ENCODE peak calls at places on chromosomes 13 and 19, in eight cellular contexts. D is A549, T is HCT116, B is K562, X is SK-N-SH, E is Panc1, Y is GM12878, W is HepG2. S is an unnamed sample.
A peak's percentile ranks its signal among the peaks of the same experiment; 100 is the strongest.

GRCh38 chr19:41192574-41193419 is at the start of gene CYP2S1:
- DNase-seq in D (peak; percentile 93), T (peak; percentile 15), B (peak; percentile 82), X (no peak), E (no peak), Y (no peak), W (no peak), S (peak; percentile 85)

GRCh38 chr13:57665471-57665870 is 33.9 kb downstream of the PCDH17 start:
- DNase-seq in D (no peak), T (no peak), B (no peak), X (no peak), E (no peak), Y (no peak), W (no peak), S (no peak)

GRCh38 chr13:23707674-23708073 is 137.5 kb downstream of the TNFRSF19 start:
- DNase-seq in D (no peak), T (peak; percentile 24), B (peak; percentile 10), X (no peak), E (no peak), Y (no peak), W (no peak), S (no peak)

GRCh38 chr13:64154514-64154913 is 2738.9 kb upstream of the PCDH20 start:
- DNase-seq in D (no peak), T (peak; percentile 4), B (no peak), X (peak; percentile 4), E (no peak), Y (no peak), W (no peak), S (peak; percentile 16)

GRCh38 chr13:73618275-73618865 is 515.8 kb downstream of the KLF12 start:
- DNase-seq in D (peak; percentile 18), T (no peak), B (no peak), X (no peak), E (no peak), Y (no peak), W (peak; percentile 8), S (peak; percentile 13)

GRCh38 chr13:101398920-101399319 is 17.4 kb downstream of the NALCN start:
- DNase-seq in D (no peak), T (no peak), B (no peak), X (no peak), E (no peak), Y (no peak), W (no peak), S (no peak)

GRCh38 chr19:52070496-52070895 is 21.9 kb upstream of the ZNF432 start:
- DNase-seq in D (no peak), T (no peak), B (no peak), X (no peak), E (no peak), Y (no peak), W (no peak), S (no peak)

GRCh38 chr19:1538978-1539377 is 15.1 kb downstream of the PLK5 start:
- DNase-seq in D (no peak), T (no peak), B (no peak), X (no peak), E (no peak), Y (no peak), W (no peak), S (no peak)

GRCh38 chr19:1839658-1840540 is 8.4 kb downstream of the REXO1 start:
- DNase-seq in D (no peak), T (no peak), B (peak; percentile 67), X (no peak), E (no peak), Y (no peak), W (peak; percentile 72), S (no peak)

GRCh38 chr19:15702590-15702930 is 25.3 kb upstream of the OR10H2 start:
- DNase-seq in D (no peak), T (peak; percentile 16), B (peak; percentile 63), X (peak; percentile 31), E (no peak), Y (no peak), W (peak; percentile 83), S (peak; percentile 26)

GRCh38 chr19:313988-314815 is 23.0 kb upstream of the PLPP2 start:
- DNase-seq in D (no peak), T (no peak), B (no peak), X (no peak), E (no peak), Y (no peak), W (no peak), S (no peak)

GRCh38 chr19:40443930-40444180 is 280 bp downstream of the SERTAD3 start:
- DNase-seq in D (peak; percentile 73), T (no peak), B (no peak), X (no peak), E (no peak), Y (no peak), W (no peak), S (peak; percentile 73)

GRCh38 chr19:36638862-36639510 is 27.7 kb downstream of the ZNF461 start:
- DNase-seq in D (no peak), T (no peak), B (no peak), X (no peak), E (no peak), Y (no peak), W (no peak), S (peak; percentile 2)

GRCh38 chr13:60318186-60318585 is 78.8 kb upstream of the TDRD3 start:
- DNase-seq in D (no peak), T (no peak), B (no peak), X (no peak), E (no peak), Y (no peak), W (no peak), S (no peak)

GRCh38 chr13:42215578-42216421 is 56.2 kb upstream of the AKAP11 start:
- DNase-seq in D (no peak), T (peak; percentile 29), B (peak; percentile 45), X (peak; percentile 9), E (no peak), Y (peak; percentile 4), W (peak; percentile 10), S (peak; percentile 77)

GRCh38 chr19:10602330-10603083 is 15.4 kb upstream of the AP1M2 start:
- DNase-seq in D (peak; percentile 83), T (peak; percentile 26), B (peak; percentile 86), X (peak; percentile 100), E (no peak), Y (no peak), W (peak; percentile 31), S (peak; percentile 91)

GRCh38 chr13:56424246-56424645 is 716.5 kb upstream of the PRR20A start:
- DNase-seq in D (no peak), T (no peak), B (no peak), X (no peak), E (no peak), Y (no peak), W (no peak), S (no peak)

GRCh38 chr19:55116232-55117062 is 990 bp downstream of the PPP1R12C start:
- DNase-seq in D (peak; percentile 91), T (no peak), B (peak; percentile 69), X (peak; percentile 86), E (no peak), Y (no peak), W (peak; percentile 9), S (peak; percentile 63)

GRCh38 chr13:21176982-21177284 is 475 bp downstream of the MRPL57 start:
- DNase-seq in D (no peak), T (no peak), B (no peak), X (no peak), E (no peak), Y (no peak), W (no peak), S (no peak)

GRCh38 chr19:13008926-13009787 is 13.9 kb downstream of the NFIX start:
- DNase-seq in D (no peak), T (no peak), B (no peak), X (peak; percentile 17), E (no peak), Y (no peak), W (no peak), S (peak; percentile 68)
- H3K4me1 ChIP-seq in D (no peaks in the 10 kb centered on the region), T (peaks cover 23% of the 10 kb centered on the region), B (peaks cover 67% of the 10 kb centered on the region), X (no peaks in the 10 kb centered on the region), E (peaks cover 83% of the 10 kb centered on the region), Y (peaks cover 6% of the 10 kb centered on the region), W (peaks cover 31% of the 10 kb centered on the region), S (peaks cover 39% of the 10 kb centered on the region)

GRCh38 chr13:40508112-40508511 is 158.3 kb downstream of the FOXO1 start:
- DNase-seq in D (no peak), T (no peak), B (no peak), X (no peak), E (no peak), Y (no peak), W (no peak), S (no peak)
- TF ChIP-seq REST in D (no peak), T (no peak), B (no peak), X (no peak), E (no peak), Y (no peak), W (no peak), S (no peak)

GRCh38 chr13:67228031-67228430 is 2.1 kb downstream of the PCDH9 start:
- DNase-seq in D (no peak), T (no peak), B (no peak), X (no peak), E (no peak), Y (no peak), W (no peak), S (no peak)
- H3K4me3 ChIP-seq in D (peak overlapping the region; percentile 79), T (no peak overlapping the region), B (no peak overlapping the region), X (no peak overlapping the region), E (no peak overlapping the region), Y (no peak overlapping the region), W (no peak overlapping the region), S (no peak overlapping the region)

GRCh38 chr19:5950744-5951143 is 27.2 kb downstream of the RANBP3 start:
- DNase-seq in D (no peak), T (no peak), B (no peak), X (no peak), E (no peak), Y (no peak), W (no peak), S (no peak)

GRCh38 chr19:5953034-5953589 is 24.8 kb downstream of the RANBP3 start:
- DNase-seq in D (no peak), T (no peak), B (no peak), X (no peak), E (no peak), Y (no peak), W (no peak), S (no peak)

GRCh38 chr19:5953680-5954213 is 24.2 kb downstream of the RANBP3 start:
- DNase-seq in D (no peak), T (no peak), B (peak; percentile 49), X (no peak), E (no peak), Y (no peak), W (no peak), S (no peak)

GRCh38 chr19:5951338-5951861 is 26.5 kb downstream of the RANBP3 start:
- DNase-seq in D (no peak), T (no peak), B (no peak), X (no peak), E (no peak), Y (no peak), W (no peak), S (peak; percentile 63)

DNA sequence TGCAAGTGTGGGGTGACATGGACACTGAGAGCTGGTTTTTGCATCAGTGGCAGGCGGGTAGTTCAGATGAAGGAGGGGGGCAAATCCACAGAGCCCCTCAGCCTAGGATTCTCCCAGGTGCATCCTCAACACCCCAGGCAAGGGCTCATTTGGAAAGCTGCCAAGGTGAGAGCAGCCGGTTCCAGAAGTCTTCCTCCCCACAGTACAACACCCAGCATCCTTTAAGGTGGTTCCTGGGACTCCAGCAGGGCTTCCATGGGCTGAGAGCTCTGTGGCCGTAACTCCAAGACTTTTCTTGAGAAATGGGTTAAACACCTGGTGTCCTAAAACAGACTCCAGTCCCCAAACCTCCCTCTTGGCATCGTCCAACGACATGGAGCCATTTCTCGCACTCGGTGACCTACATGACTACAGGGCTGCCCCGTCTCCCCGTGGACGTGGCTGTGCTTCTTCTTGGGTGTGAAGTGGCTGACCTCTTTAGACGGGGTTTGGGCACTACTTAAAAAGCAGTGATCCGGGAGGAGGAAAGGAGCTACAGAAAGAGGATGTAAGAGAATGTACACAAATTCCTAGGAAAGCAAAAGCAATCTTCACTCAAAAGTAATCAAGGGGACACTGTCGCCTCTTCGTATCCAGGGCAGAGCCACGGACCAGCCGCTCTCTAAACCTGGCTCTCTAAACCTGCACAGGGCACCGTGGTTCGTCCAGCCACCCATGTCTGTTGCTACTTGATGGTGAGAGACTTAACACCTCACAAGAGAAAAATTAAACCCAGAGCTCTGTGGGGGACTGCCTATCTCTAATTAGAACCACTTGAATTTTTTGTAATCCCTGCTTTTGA is 25.5 kb downstream of the RANBP3 start:
- DNase-seq in D (no peak), T (no peak), B (no peak), X (peak; percentile 53), E (no peak), Y (no peak), W (no peak), S (no peak)
- H3K4me1 ChIP-seq in D (peaks cover 30% of the 10 kb centered on the region), T (no peaks in the 10 kb centered on the region), B (peaks cover 39% of the 10 kb centered on the region), X (peaks cover 31% of the 10 kb centered on the region), E (peaks cover 20% of the 10 kb centered on the region), Y (peaks cover 22% of the 10 kb centered on the region), W (peaks cover 60% of the 10 kb centered on the region), S (peaks cover 89% of the 10 kb centered on the region)